ENCODE peak calls at places on chromosome 14, in five cellular contexts. Z is testis, G is endodermal cell, I is right cardiac atrium, C is fibroblast of lung. W is an unnamed sample.

GRCh38 chr14:97116546-97116945 is 319.4 kb downstream of the VRK1 start:
- DNase-seq in I (no peak), G (no peak), Z (no peak), C (no peak), W (no peak)

GRCh38 chr14:100274250-100274649 is 32.0 kb downstream of the SLC25A29 start:
- DNase-seq in C (no peak), G (peak), Z (no peak), I (no peak), W (no peak)

GRCh38 chr14:61475316-61475715 is 153.9 kb downstream of the PRKCH start:
- DNase-seq in C (peak), I (no peak), G (no peak), Z (no peak), W (no peak)

GRCh38 chr14:65297744-65298143 is 114.8 kb upstream of the FUT8 start:
- DNase-seq in I (no peak), G (no peak), Z (no peak), C (no peak), W (no peak)

GRCh38 chr14:80901260-80901659 is 40.3 kb downstream of the CEP128 start:
- DNase-seq in G (no peak), Z (no peak), C (no peak), I (no peak), W (no peak)

GRCh38 chr14:62847168-62847567 is 198.1 kb downstream of the KCNH5 start:
- DNase-seq in I (no peak), C (no peak), Z (no peak), G (no peak), W (no peak)

GRCh38 chr14:100871234-100872186 is 32.0 kb downstream of the RTL1 start:
- DNase-seq in G (no peak), C (peak), Z (no peak), I (peak), W (no peak)

GRCh38 chr14:59395672-59396071 is 69.5 kb downstream of the GPR135 start:
- DNase-seq in Z (no peak), C (no peak), I (no peak), G (no peak), W (no peak)

GRCh38 chr14:74645244-74645643 is 33.2 kb upstream of the LTBP2 start:
- DNase-seq in Z (no peak), G (no peak), I (peak), C (no peak), W (no peak)

GRCh38 chr14:87994974-87995373 is 2.0 kb upstream of the GALC start:
- DNase-seq in C (peak), G (no peak), I (no peak), Z (no peak), W (no peak)

GRCh38 chr14:88934231-88934898 is 109.9 kb downstream of the TTC8 start:
- DNase-seq in Z (no peak), I (no peak), C (peak), G (no peak), W (no peak)

GRCh38 chr14:89750909-89751502 is 203.5 kb downstream of the EFCAB11 start:
- DNase-seq in Z (no peak), I (no peak), G (no peak), C (no peak), W (no peak)

GRCh38 chr14:72714094-72714493 is 179.8 kb downstream of the DPF3 start:
- DNase-seq in C (no peak), I (no peak), G (no peak), Z (no peak), W (no peak)

DNA sequence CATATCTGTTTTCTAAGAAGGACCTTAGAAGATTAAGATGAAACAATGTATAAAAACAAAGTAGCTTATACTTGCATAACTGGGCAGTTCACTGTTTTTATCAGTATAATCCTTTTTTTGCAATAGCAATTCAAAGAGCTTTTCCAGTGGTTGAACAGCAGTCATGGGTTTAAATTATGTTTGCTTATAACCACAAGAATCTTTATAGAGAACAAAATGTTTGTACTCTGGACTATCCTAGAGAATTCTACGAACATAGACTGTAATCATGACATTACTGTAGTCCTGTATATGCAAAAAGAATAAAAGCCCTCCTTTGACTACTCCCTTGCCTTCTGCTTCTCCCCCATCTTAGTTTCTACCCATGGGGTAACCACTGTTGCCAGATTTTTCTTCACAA is 5.7 kb downstream of the FAM177A1 start:
- DNase-seq in C (peak), Z (no peak), G (no peak), I (no peak), W (no peak)
- H3K27ac ChIP-seq in C (no peak), Z (no peak), G (no peak), I (no peak), W (no peak)

GRCh38 chr14:24363401-24363800 is 4.6 kb upstream of the NFATC4 start:
- DNase-seq in Z (no peak), I (no peak), G (no peak), C (no peak), W (no peak)

GRCh38 chr14:24365600-24366374 is 2.2 kb upstream of the NFATC4 start:
- DNase-seq in Z (peak), C (peak), I (peak), G (peak), W (peak)

GRCh38 chr14:24366375-24366663 is 1.7 kb upstream of the NFATC4 start:
- DNase-seq in C (no peak), G (no peak), Z (no peak), I (no peak), W (no peak)

GRCh38 chr14:24366664-24367505 is 1.1 kb upstream of the NFATC4 start:
- DNase-seq in I (peak), G (peak), C (peak), Z (peak), W (peak)

GRCh38 chr14:24364841-24365240 is 3.1 kb upstream of the NFATC4 start:
- DNase-seq in Z (no peak), C (no peak), G (peak), I (no peak), W (no peak)
- H3K27ac ChIP-seq in Z (no peak), C (peak), G (no peak), I (no peak), W (peak)

DNA sequence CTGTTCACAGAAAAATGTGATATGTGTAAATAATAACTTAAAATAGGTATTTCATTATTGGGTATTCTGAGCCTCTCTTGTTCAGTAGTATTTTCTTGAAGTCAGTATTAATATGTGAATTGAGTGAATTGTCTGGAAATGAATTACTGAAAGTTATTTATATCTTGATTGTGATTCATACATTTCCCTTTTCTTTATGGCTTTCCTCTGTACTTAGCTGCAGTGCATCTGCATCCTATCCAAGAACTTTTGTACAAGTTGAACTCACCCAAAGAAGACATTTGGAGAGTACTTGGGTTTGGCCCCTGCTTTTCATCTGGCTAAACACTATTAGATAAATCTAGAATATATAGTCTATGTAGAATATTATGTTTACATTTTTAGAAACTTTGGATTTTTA is 326.0 kb downstream of the RAD51B start:
- DNase-seq in G (no peak), Z (no peak), C (peak), I (no peak), W (no peak)
- H3K27ac ChIP-seq in G (no peak), Z (no peak), C (no peak), I (no peak), W (no peak)

GRCh38 chr14:83164591-83164990 is 1630.9 kb upstream of the SEL1L start:
- DNase-seq in Z (no peak), I (no peak), G (no peak), C (no peak), W (no peak)

GRCh38 chr14:83162351-83162929 is 1628.8 kb upstream of the SEL1L start:
- DNase-seq in G (no peak), I (peak), Z (no peak), C (no peak), W (no peak)

GRCh38 chr14:83163016-83163415 is 1629.4 kb upstream of the SEL1L start:
- DNase-seq in I (no peak), G (no peak), C (no peak), Z (no peak), W (no peak)

DNA sequence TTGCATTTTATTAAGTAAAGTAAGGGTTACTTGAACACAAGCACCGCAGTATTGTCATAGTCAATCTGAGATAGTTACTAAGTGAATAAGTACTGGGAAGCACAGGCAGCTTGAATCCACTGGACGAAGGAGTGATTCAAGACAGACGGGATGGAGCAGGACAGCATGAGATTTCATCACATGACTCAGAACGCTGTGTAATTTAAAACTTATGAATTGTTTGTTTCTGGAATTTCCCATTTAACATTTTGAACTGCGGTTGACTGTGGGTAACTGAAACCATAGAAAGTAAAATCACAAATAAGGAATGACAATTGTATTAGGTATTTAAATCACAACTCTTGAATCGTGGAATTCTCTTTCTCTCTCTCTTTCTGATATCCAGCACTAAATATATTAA is 1630.4 kb upstream of the SEL1L start:
- DNase-seq in Z (no peak), C (peak), I (no peak), G (no peak), W (no peak)
- H3K27ac ChIP-seq in Z (no peak), C (no peak), I (no peak), G (no peak), W (no peak)

GRCh38 chr14:66508547-66508845 is 549 bp downstream of the GPHN start:
- DNase-seq in Z (no peak), C (no peak), G (no peak), I (no peak), W (no peak)
- H3K27ac ChIP-seq in Z (peak), C (peak), G (peak), I (peak), W (peak)

W was measured in adrenal gland.